ENCODE peak calls at places on chromosomes 1 and 21, in six cellular contexts. One of them, this sample, is unnamed.

GRCh38 chr21:22710725-22711124 is 1712.5 kb downstream of the NCAM2 start:
- DNase-seq in GM06990: no peak
- DNase-seq in astrocyte of the spinal cord: no peak
- DNase-seq in T-helper 2 cell: no peak
- DNase-seq in RPMI8226: no peak
- DNase-seq in stimulated activated CD4-positive, alpha-beta T cell treated with anti-CD3 and anti-CD28 coated beads, Interleukin-12 subunit alpha, Interleukin-12 subunit beta, amount 100 ng/mL, for 48 hours: no peak
- DNase-seq in this sample: no peak

GRCh38 chr1:9435854-9436253 is 103.4 kb upstream of the SLC25A33 start:
- DNase-seq in T-helper 2 cell: no peak
- DNase-seq in GM06990: no peak
- DNase-seq in astrocyte of the spinal cord: no peak
- DNase-seq in RPMI8226: no peak
- DNase-seq in stimulated activated CD4-positive, alpha-beta T cell treated with anti-CD3 and anti-CD28 coated beads, Interleukin-12 subunit alpha, Interleukin-12 subunit beta, amount 100 ng/mL, for 48 hours: no peak
- DNase-seq in this sample: no peak

GRCh38 chr1:10561497-10561896 is 86.7 kb downstream of the PEX14 start:
- DNase-seq in stimulated activated CD4-positive, alpha-beta T cell treated with anti-CD3 and anti-CD28 coated beads, Interleukin-12 subunit alpha, Interleukin-12 subunit beta, amount 100 ng/mL, for 48 hours: no peak
- DNase-seq in RPMI8226: no peak
- DNase-seq in astrocyte of the spinal cord: peak
- DNase-seq in T-helper 2 cell: no peak
- DNase-seq in GM06990: no peak
- DNase-seq in this sample: no peak

GRCh38 chr21:16942703-16943102 is 570.1 kb upstream of the CXADR start:
- DNase-seq in T-helper 2 cell: no peak
- DNase-seq in GM06990: no peak
- DNase-seq in stimulated activated CD4-positive, alpha-beta T cell treated with anti-CD3 and anti-CD28 coated beads, Interleukin-12 subunit alpha, Interleukin-12 subunit beta, amount 100 ng/mL, for 48 hours: no peak
- DNase-seq in astrocyte of the spinal cord: peak
- DNase-seq in RPMI8226: no peak
- DNase-seq in this sample: no peak

GRCh38 chr1:998905-999796 is 746 bp downstream of the HES4 start:
- DNase-seq in RPMI8226: peak
- DNase-seq in astrocyte of the spinal cord: peak
- DNase-seq in T-helper 2 cell: no peak
- DNase-seq in stimulated activated CD4-positive, alpha-beta T cell treated with anti-CD3 and anti-CD28 coated beads, Interleukin-12 subunit alpha, Interleukin-12 subunit beta, amount 100 ng/mL, for 48 hours: no peak
- DNase-seq in GM06990: no peak
- DNase-seq in this sample: no peak

GRCh38 chr1:206693592-206693991 is 8.9 kb downstream of the MAPKAPK2 start:
- DNase-seq in T-helper 2 cell: no peak
- DNase-seq in stimulated activated CD4-positive, alpha-beta T cell treated with anti-CD3 and anti-CD28 coated beads, Interleukin-12 subunit alpha, Interleukin-12 subunit beta, amount 100 ng/mL, for 48 hours: no peak
- DNase-seq in astrocyte of the spinal cord: peak
- DNase-seq in RPMI8226: no peak
- DNase-seq in GM06990: no peak
- DNase-seq in this sample: no peak

GRCh38 chr1:12127206-12127810 is 39.5 kb upstream of the TNFRSF1B start:
- DNase-seq in astrocyte of the spinal cord: no peak
- DNase-seq in stimulated activated CD4-positive, alpha-beta T cell treated with anti-CD3 and anti-CD28 coated beads, Interleukin-12 subunit alpha, Interleukin-12 subunit beta, amount 100 ng/mL, for 48 hours: no peak
- DNase-seq in T-helper 2 cell: no peak
- DNase-seq in GM06990: no peak
- DNase-seq in RPMI8226: no peak
- DNase-seq in this sample: no peak

GRCh38 chr1:169102567-169102966 is 3.9 kb upstream of the ATP1B1 start:
- DNase-seq in GM06990: no peak
- DNase-seq in astrocyte of the spinal cord: peak
- DNase-seq in T-helper 2 cell: no peak
- DNase-seq in RPMI8226: no peak
- DNase-seq in stimulated activated CD4-positive, alpha-beta T cell treated with anti-CD3 and anti-CD28 coated beads, Interleukin-12 subunit alpha, Interleukin-12 subunit beta, amount 100 ng/mL, for 48 hours: no peak
- DNase-seq in this sample: no peak

GRCh38 chr1:101150676-101151075 is 86.1 kb upstream of the S1PR1 start:
- DNase-seq in GM06990: no peak
- DNase-seq in T-helper 2 cell: no peak
- DNase-seq in astrocyte of the spinal cord: no peak
- DNase-seq in RPMI8226: no peak
- DNase-seq in stimulated activated CD4-positive, alpha-beta T cell treated with anti-CD3 and anti-CD28 coated beads, Interleukin-12 subunit alpha, Interleukin-12 subunit beta, amount 100 ng/mL, for 48 hours: no peak
- DNase-seq in this sample: no peak

GRCh38 chr1:26283871-26284596 is 4.1 kb downstream of the SH3BGRL3 start:
- DNase-seq in RPMI8226: no peak
- DNase-seq in T-helper 2 cell: no peak
- DNase-seq in astrocyte of the spinal cord: no peak
- DNase-seq in stimulated activated CD4-positive, alpha-beta T cell treated with anti-CD3 and anti-CD28 coated beads, Interleukin-12 subunit alpha, Interleukin-12 subunit beta, amount 100 ng/mL, for 48 hours: no peak
- DNase-seq in GM06990: no peak
- DNase-seq in this sample: no peak

GRCh38 chr1:26177182-26177684 is at the start of gene CNKSR1:
- DNase-seq in RPMI8226: no peak
- DNase-seq in stimulated activated CD4-positive, alpha-beta T cell treated with anti-CD3 and anti-CD28 coated beads, Interleukin-12 subunit alpha, Interleukin-12 subunit beta, amount 100 ng/mL, for 48 hours: no peak
- DNase-seq in astrocyte of the spinal cord: no peak
- DNase-seq in GM06990: no peak
- DNase-seq in T-helper 2 cell: no peak
- DNase-seq in this sample: no peak

GRCh38 chr21:42546433-42546832 is 32.8 kb downstream of the SLC37A1 start:
- DNase-seq in astrocyte of the spinal cord: no peak
- DNase-seq in RPMI8226: no peak
- DNase-seq in T-helper 2 cell: no peak
- DNase-seq in GM06990: no peak
- DNase-seq in stimulated activated CD4-positive, alpha-beta T cell treated with anti-CD3 and anti-CD28 coated beads, Interleukin-12 subunit alpha, Interleukin-12 subunit beta, amount 100 ng/mL, for 48 hours: no peak
- DNase-seq in this sample: no peak

GRCh38 chr1:223363057-223363855 is 720 bp downstream of the SUSD4 start:
- DNase-seq in RPMI8226: peak
- DNase-seq in T-helper 2 cell: peak
- DNase-seq in stimulated activated CD4-positive, alpha-beta T cell treated with anti-CD3 and anti-CD28 coated beads, Interleukin-12 subunit alpha, Interleukin-12 subunit beta, amount 100 ng/mL, for 48 hours: peak
- DNase-seq in astrocyte of the spinal cord: peak
- DNase-seq in GM06990: peak
- DNase-seq in this sample: peak

GRCh38 chr1:16387201-16388185 is 20.5 kb downstream of the SZRD1 start:
- DNase-seq in RPMI8226: peak
- DNase-seq in T-helper 2 cell: no peak
- DNase-seq in GM06990: peak
- DNase-seq in stimulated activated CD4-positive, alpha-beta T cell treated with anti-CD3 and anti-CD28 coated beads, Interleukin-12 subunit alpha, Interleukin-12 subunit beta, amount 100 ng/mL, for 48 hours: no peak
- DNase-seq in astrocyte of the spinal cord: peak
- DNase-seq in this sample: no peak

GRCh38 chr1:179707406-179707805 is 35.7 kb upstream of the FAM163A start:
- DNase-seq in T-helper 2 cell: no peak
- DNase-seq in RPMI8226: no peak
- DNase-seq in GM06990: no peak
- DNase-seq in stimulated activated CD4-positive, alpha-beta T cell treated with anti-CD3 and anti-CD28 coated beads, Interleukin-12 subunit alpha, Interleukin-12 subunit beta, amount 100 ng/mL, for 48 hours: no peak
- DNase-seq in astrocyte of the spinal cord: no peak
- DNase-seq in this sample: no peak

GRCh38 chr1:169115891-169116585 is 9.5 kb downstream of the ATP1B1 start:
- DNase-seq in stimulated activated CD4-positive, alpha-beta T cell treated with anti-CD3 and anti-CD28 coated beads, Interleukin-12 subunit alpha, Interleukin-12 subunit beta, amount 100 ng/mL, for 48 hours: no peak
- DNase-seq in GM06990: peak
- DNase-seq in RPMI8226: peak
- DNase-seq in astrocyte of the spinal cord: no peak
- DNase-seq in T-helper 2 cell: no peak
- DNase-seq in this sample: no peak

GRCh38 chr1:58898739-58899580 is 115.1 kb upstream of the JUN start:
- DNase-seq in astrocyte of the spinal cord: no peak
- DNase-seq in GM06990: no peak
- DNase-seq in RPMI8226: no peak
- DNase-seq in T-helper 2 cell: no peak
- DNase-seq in stimulated activated CD4-positive, alpha-beta T cell treated with anti-CD3 and anti-CD28 coated beads, Interleukin-12 subunit alpha, Interleukin-12 subunit beta, amount 100 ng/mL, for 48 hours: no peak
- DNase-seq in this sample: no peak

GRCh38 chr1:224774378-224774777 is 155.1 kb upstream of the DNAH14 start:
- DNase-seq in stimulated activated CD4-positive, alpha-beta T cell treated with anti-CD3 and anti-CD28 coated beads, Interleukin-12 subunit alpha, Interleukin-12 subunit beta, amount 100 ng/mL, for 48 hours: no peak
- DNase-seq in T-helper 2 cell: no peak
- DNase-seq in astrocyte of the spinal cord: no peak
- DNase-seq in RPMI8226: no peak
- DNase-seq in GM06990: no peak
- DNase-seq in this sample: no peak

GRCh38 chr1:40267767-40268187 is 9.7 kb downstream of the ZMPSTE24 start:
- DNase-seq in GM06990: no peak
- DNase-seq in T-helper 2 cell: no peak
- DNase-seq in RPMI8226: no peak
- DNase-seq in stimulated activated CD4-positive, alpha-beta T cell treated with anti-CD3 and anti-CD28 coated beads, Interleukin-12 subunit alpha, Interleukin-12 subunit beta, amount 100 ng/mL, for 48 hours: no peak
- DNase-seq in astrocyte of the spinal cord: peak
- DNase-seq in this sample: no peak

GRCh38 chr1:29831500-29832117 is 595.3 kb downstream of the PTPRU start:
- DNase-seq in stimulated activated CD4-positive, alpha-beta T cell treated with anti-CD3 and anti-CD28 coated beads, Interleukin-12 subunit alpha, Interleukin-12 subunit beta, amount 100 ng/mL, for 48 hours: no peak
- DNase-seq in GM06990: no peak
- DNase-seq in astrocyte of the spinal cord: no peak
- DNase-seq in RPMI8226: no peak
- DNase-seq in T-helper 2 cell: no peak
- DNase-seq in this sample: no peak

GRCh38 chr1:222168621-222169020 is 379.3 kb downstream of the HHIPL2 start:
- DNase-seq in astrocyte of the spinal cord: no peak
- DNase-seq in T-helper 2 cell: no peak
- DNase-seq in GM06990: no peak
- DNase-seq in RPMI8226: no peak
- DNase-seq in stimulated activated CD4-positive, alpha-beta T cell treated with anti-CD3 and anti-CD28 coated beads, Interleukin-12 subunit alpha, Interleukin-12 subunit beta, amount 100 ng/mL, for 48 hours: no peak
- DNase-seq in this sample: no peak

GRCh38 chr1:72397786-72398185 is 115.4 kb upstream of the NEGR1 start:
- DNase-seq in RPMI8226: no peak
- DNase-seq in astrocyte of the spinal cord: peak
- DNase-seq in T-helper 2 cell: no peak
- DNase-seq in GM06990: no peak
- DNase-seq in stimulated activated CD4-positive, alpha-beta T cell treated with anti-CD3 and anti-CD28 coated beads, Interleukin-12 subunit alpha, Interleukin-12 subunit beta, amount 100 ng/mL, for 48 hours: no peak
- DNase-seq in this sample: no peak